ENCODE peak calls at places on chromosomes 7 and 10, in eight cellular contexts. O is cerebellar cortex, B is dermis blood vessel endothelial cell, E is astrocyte of the spinal cord, Q is iris pigment epithelial cell, N is small intestine, T is astrocyte of the hippocampus, K is glutamatergic neuron. V is an unnamed sample.

GRCh38 chr7:43362652-43363428 is 220.1 kb upstream of the STK17A start:
- DNase-seq in N (no peak), T (peak), E (peak), B (peak), Q (peak), O (peak), K (peak), V (no peak)

GRCh38 chr10:65501259-65501658 is 1424.6 kb upstream of the LRRTM3 start:
- DNase-seq in O (no peak), E (no peak), B (no peak), N (no peak), T (no peak), Q (no peak), K (no peak), V (no peak)

GRCh38 chr7:37577901-37578300 is 105.7 kb upstream of the GPR141 start:
- DNase-seq in K (no peak), E (no peak), B (no peak), O (no peak), Q (no peak), N (no peak), T (no peak), V (no peak)

GRCh38 chr7:101724957-101725356 is 92.5 kb upstream of the CUX1 start:
- DNase-seq in E (no peak), N (no peak), K (no peak), Q (no peak), T (no peak), B (no peak), O (no peak), V (no peak)

GRCh38 chr10:37975407-37975991 is 948 bp downstream of the ZNF25 start:
- DNase-seq in N (peak), B (peak), E (peak), T (peak), Q (peak), K (no peak), O (peak), V (no peak)

GRCh38 chr10:45452743-45453452 is 78.9 kb downstream of the ALOX5 start:
- DNase-seq in T (no peak), B (no peak), Q (no peak), K (no peak), O (no peak), N (no peak), E (no peak), V (no peak)

GRCh38 chr7:82264752-82265305 is 178.7 kb downstream of the CACNA2D1 start:
- DNase-seq in Q (no peak), T (no peak), B (no peak), K (no peak), O (peak), E (no peak), N (no peak), V (no peak)

GRCh38 chr7:23530355-23530754 is 1.4 kb downstream of the TRA2A start:
- DNase-seq in T (peak), N (peak), B (peak), O (peak), Q (peak), K (no peak), E (peak), V (peak)

GRCh38 chr10:103847909-103848468 is 7.4 kb downstream of the SH3PXD2A start:
- DNase-seq in B (no peak), O (no peak), N (no peak), Q (no peak), E (no peak), K (no peak), T (no peak), V (no peak)

GRCh38 chr7:42097756-42098155 is 139.3 kb downstream of the GLI3 start:
- DNase-seq in O (no peak), Q (peak), K (no peak), N (no peak), B (peak), E (peak), T (no peak), V (no peak)

GRCh38 chr10:112985701-112986510 is 35.9 kb downstream of the TCF7L2 start:
- DNase-seq in O (no peak), B (no peak), Q (peak), N (no peak), T (peak), E (peak), K (no peak), V (peak)

GRCh38 chr10:130954326-130954905 is 357.1 kb downstream of the TCERG1L start:
- DNase-seq in N (no peak), Q (no peak), T (no peak), K (no peak), B (no peak), O (no peak), E (no peak), V (no peak)

GRCh38 chr7:92925876-92926696 is 89.7 kb upstream of the CDK6 start:
- DNase-seq in O (no peak), T (peak), Q (peak), B (no peak), N (no peak), E (peak), K (peak), V (no peak)

GRCh38 chr10:52423369-52423768 is 109.3 kb downstream of the DKK1 start:
- DNase-seq in E (no peak), N (no peak), T (no peak), Q (peak), O (no peak), B (no peak), K (no peak), V (no peak)

GRCh38 chr7:40470111-40470736 is 335.4 kb downstream of the SUGCT start:
- DNase-seq in E (peak), Q (peak), K (no peak), N (peak), T (peak), O (no peak), B (no peak), V (no peak)

GRCh38 chr10:104061196-104061595 is 24.5 kb downstream of the COL17A1 start:
- DNase-seq in B (no peak), N (no peak), E (no peak), Q (no peak), T (no peak), K (no peak), O (no peak), V (no peak)

GRCh38 chr10:70863470-70864160 is 24.8 kb downstream of the PCBD1 start:
- DNase-seq in B (no peak), O (no peak), Q (no peak), E (no peak), K (no peak), N (no peak), T (peak), V (no peak)

GRCh38 chr10:133195611-133196010 is 34.4 kb upstream of the UTF1 start:
- DNase-seq in N (no peak), Q (no peak), E (no peak), B (no peak), K (no peak), O (no peak), T (no peak), V (no peak)

GRCh38 chr7:114412548-114412947 is 2.1 kb upstream of the FOXP2 start:
- DNase-seq in B (no peak), K (peak), Q (no peak), O (no peak), N (no peak), T (no peak), E (no peak), V (no peak)

GRCh38 chr7:80726731-80727130 is 88.3 kb downstream of the CD36 start:
- DNase-seq in T (no peak), B (no peak), E (no peak), O (no peak), N (no peak), Q (no peak), K (no peak), V (no peak)

GRCh38 chr7:103889451-103889850 is 100.0 kb downstream of the RELN start:
- DNase-seq in O (no peak), Q (no peak), N (no peak), E (no peak), B (no peak), K (no peak), T (no peak), V (no peak)

GRCh38 chr10:66837335-66837734 is 88.5 kb upstream of the LRRTM3 start:
- DNase-seq in K (no peak), B (no peak), N (no peak), E (peak), Q (peak), O (no peak), T (peak), V (peak)

V was measured in astrocyte of the cerebellum.